ENCODE peak calls at places on chromosomes 16 and 17, in six cellular contexts. M is H1, L is IMR-90, H is mesendoderm, G is neuronal stem cell, N is mesenchymal stem cell. S is an unnamed sample. For H3K79me1, the result is how much of the 10 kb centered on the place peaks cover.

GRCh38 chr17:53724726-53725125 is 98.0 kb upstream of the KIF2B start:
- DNase-seq in H (no peak), N (no peak), G (no peak), M (no peak), L (no peak), S (no peak)

GRCh38 chr17:33809748-33810147 is 445.3 kb upstream of the CCL2 start:
- DNase-seq in M (no peak), L (no peak), G (no peak), N (no peak), H (no peak), S (no peak)

GRCh38 chr17:64223283-64223682 is 39.8 kb downstream of the TEX2 start:
- DNase-seq in H (no peak), G (no peak), M (no peak), L (no peak), N (no peak), S (no peak)

GRCh38 chr17:7632492-7632894 is 2.6 kb downstream of the SHBG start:
- DNase-seq in G (no peak), L (peak), M (peak), H (peak), N (peak), S (peak)

GRCh38 chr16:2044541-2044940 is 3.1 kb downstream of the NTHL1 start:
- DNase-seq in H (no peak), G (no peak), L (no peak), M (no peak), N (no peak), S (no peak)

GRCh38 chr16:53744449-53744848 is 40.5 kb downstream of the FTO start:
- DNase-seq in N (no peak), L (no peak), H (peak), M (no peak), G (no peak), S (peak)

GRCh38 chr17:60065136-60065535 is 13.6 kb downstream of the HEATR6 start:
- DNase-seq in G (no peak), H (no peak), L (peak), N (peak), M (no peak), S (no peak)

GRCh38 chr16:49478107-49478506 is 104.5 kb downstream of the C16orf78 start:
- DNase-seq in N (no peak), L (no peak), H (no peak), G (no peak), M (no peak), S (no peak)

GRCh38 chr17:79109584-79109983 is 35.0 kb downstream of the ENGASE start:
- DNase-seq in N (no peak), G (peak), L (no peak), H (peak), M (peak), S (peak)

GRCh38 chr17:5381542-5381941 is 37.9 kb downstream of the NUP88 start:
- DNase-seq in H (no peak), G (no peak), M (no peak), L (peak), N (no peak), S (no peak)

GRCh38 chr17:44170135-44170498 is 387 bp upstream of the ASB16 start:
- DNase-seq in H (no peak), L (no peak), G (no peak), M (no peak), N (no peak), S (no peak)

GRCh38 chr16:75060708-75061107 is 55.9 kb downstream of the LDHD start:
- DNase-seq in G (no peak), L (no peak), H (no peak), N (no peak), M (no peak), S (no peak)

GRCh38 chr17:4658478-4659305 is 17.2 kb upstream of the ALOX15 start:
- DNase-seq in H (no peak), L (peak), M (no peak), G (no peak), N (peak), S (no peak)

GRCh38 chr17:14107889-14108288 is 38.6 kb downstream of the COX10 start:
- DNase-seq in L (peak), M (no peak), N (no peak), G (no peak), H (no peak), S (no peak)

GRCh38 chr17:9999948-10000695 is 95.1 kb upstream of the RCVRN start:
- DNase-seq in H (no peak), N (no peak), M (no peak), G (no peak), L (no peak), S (no peak)

GRCh38 chr17:10001296-10001904 is 96.3 kb upstream of the RCVRN start:
- DNase-seq in L (no peak), H (no peak), N (no peak), M (no peak), G (no peak), S (no peak)

GRCh38 chr17:10003705-10004104 is 98.6 kb upstream of the RCVRN start:
- DNase-seq in G (no peak), M (no peak), H (no peak), N (no peak), L (no peak), S (no peak)

GRCh38 chr17:9994761-9995160 is 89.7 kb upstream of the RCVRN start:
- DNase-seq in G (no peak), N (no peak), M (no peak), H (no peak), L (no peak), S (no peak)

GRCh38 chr17:9998060-9998459 is 93.0 kb upstream of the RCVRN start:
- DNase-seq in L (no peak), N (no peak), M (no peak), G (no peak), H (no peak), S (no peak)
- H2BK15ac ChIP-seq in L (no peak), N (no peak), M (no peak), G (no peak), H (no peak), S (no peak)

DNA sequence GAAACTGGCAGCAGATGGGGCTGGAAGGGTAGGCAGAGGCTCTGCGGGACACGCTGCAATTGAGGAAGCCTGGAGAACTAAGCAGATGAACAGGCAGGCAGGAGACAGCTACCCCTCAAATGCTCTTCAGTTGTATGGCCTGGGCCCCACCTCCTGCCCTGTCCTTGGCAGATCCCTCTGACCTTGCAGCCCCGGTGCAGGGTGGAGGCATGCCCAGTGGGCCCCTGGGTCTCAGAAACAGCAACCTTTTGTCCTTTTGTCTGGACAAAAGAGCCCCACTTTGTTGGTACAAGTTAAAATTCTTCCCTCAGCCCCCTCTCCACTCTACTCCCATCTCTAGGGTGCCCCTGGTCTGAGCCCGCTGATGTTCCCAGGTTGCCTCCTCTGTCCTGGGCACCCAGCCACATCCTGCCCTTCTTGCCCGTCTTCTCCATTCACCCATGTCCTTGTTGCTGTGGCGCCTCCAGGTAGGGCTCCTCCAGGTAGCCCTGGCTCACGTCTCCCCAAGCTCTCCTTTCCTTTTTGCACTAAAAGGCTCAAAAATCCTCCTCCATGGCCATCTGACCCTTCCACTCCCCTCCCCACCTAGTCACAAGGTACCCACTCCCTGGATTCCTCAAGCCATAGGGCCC is 136.8 kb downstream of the CLEC16A start:
- DNase-seq in L (no peak), G (no peak), N (no peak), H (no peak), M (no peak), S (no peak)
- H3K79me1 ChIP-seq in L (under half), G (under half), N (under half), H (under half), M (under half), S (under half)

DNA sequence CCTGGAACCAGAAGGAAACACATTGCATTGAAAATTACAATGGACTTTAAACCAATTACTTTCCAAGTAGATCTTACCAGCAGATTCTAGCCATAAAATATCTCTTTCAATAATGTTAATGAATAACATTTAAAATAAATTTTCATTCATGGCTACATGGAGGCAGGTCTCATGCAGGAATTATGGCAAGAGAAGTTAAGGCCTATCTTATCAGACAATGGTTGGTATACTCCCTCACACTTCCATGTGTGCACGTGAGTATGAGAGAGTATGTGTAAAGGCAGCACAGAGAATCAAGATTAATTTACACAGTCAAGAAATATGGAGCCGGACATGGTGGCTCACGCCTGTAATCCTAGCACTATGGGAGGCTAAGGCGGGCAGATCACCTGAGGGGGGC is 76.5 kb downstream of the HELZ start:
- DNase-seq in M (no peak), L (no peak), N (no peak), H (no peak), G (no peak), S (no peak)
- H3K27ac ChIP-seq in M (no peak), L (no peak), N (no peak), H (no peak), G (no peak), S (no peak)

GRCh38 chr17:16380640-16381495 is at the start of gene UBB:
- DNase-seq in L (peak), H (peak), G (peak), M (peak), N (peak), S (peak)

GRCh38 chr17:16379654-16380053 is 1.2 kb upstream of the UBB start:
- DNase-seq in N (no peak), H (peak), M (no peak), L (no peak), G (no peak), S (no peak)

GRCh38 chr17:16383216-16383615 is 2.3 kb downstream of the UBB start:
- DNase-seq in G (no peak), H (no peak), M (no peak), L (no peak), N (no peak), S (no peak)

GRCh38 chr17:16378631-16379282 is 2.1 kb upstream of the UBB start:
- DNase-seq in L (no peak), N (no peak), M (no peak), H (no peak), G (no peak), S (no peak)

GRCh38 chr17:16381496-16381820 is 567 bp downstream of the UBB start:
- DNase-seq in G (no peak), M (no peak), N (no peak), L (peak), H (no peak), S (no peak)
- H2BK15ac ChIP-seq in G (no peak), M (no peak), N (no peak), L (no peak), H (no peak), S (no peak)

GRCh38 chr17:28743243-28744103 is at the start of gene TRAF4:
- DNase-seq in L (peak), N (peak), G (peak), H (peak), M (peak), S (peak)

GRCh38 chr17:28745777-28746473 is 2.1 kb downstream of the TRAF4 start:
- DNase-seq in G (no peak), H (peak), N (no peak), L (no peak), M (peak), S (peak)

GRCh38 chr17:28745052-28745776 is 1.4 kb downstream of the TRAF4 start:
- DNase-seq in N (peak), M (peak), G (peak), L (peak), H (peak), S (peak)

GRCh38 chr17:28744802-28745051 is 916 bp downstream of the TRAF4 start:
- DNase-seq in L (no peak), M (no peak), G (no peak), H (no peak), N (no peak), S (peak)

DNA sequence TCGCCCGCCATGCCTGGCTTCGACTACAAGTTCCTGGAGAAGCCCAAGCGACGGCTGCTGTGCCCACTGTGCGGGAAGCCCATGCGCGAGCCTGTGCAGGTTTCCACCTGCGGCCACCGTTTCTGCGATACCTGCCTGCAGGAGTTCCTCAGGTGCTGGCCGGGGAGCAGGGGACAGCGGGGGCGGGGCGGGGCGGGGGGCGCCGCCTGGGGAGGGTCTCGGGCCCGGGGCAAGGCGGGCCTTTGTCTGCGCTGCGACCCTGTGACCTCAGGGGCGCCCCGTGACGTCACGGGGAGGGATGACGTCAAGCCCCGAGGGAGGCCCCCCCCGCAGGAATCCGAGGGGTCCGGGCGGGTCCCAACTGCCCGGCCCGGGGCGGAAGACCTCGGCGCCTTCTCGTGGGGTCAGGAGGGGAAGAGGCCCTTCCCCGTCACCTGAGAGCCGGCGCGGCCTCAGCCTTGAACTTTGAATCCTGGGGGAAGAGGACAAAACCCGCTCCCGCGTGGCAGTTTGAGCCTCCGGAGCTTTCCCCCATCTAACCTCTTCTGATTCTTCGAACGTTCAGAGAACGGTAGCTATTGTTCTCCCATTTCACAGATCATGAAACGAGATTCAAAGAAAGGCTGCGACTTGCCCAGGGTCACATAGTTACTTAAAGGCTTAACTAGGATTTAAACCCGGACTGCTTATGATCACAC is 442 bp downstream of the TRAF4 start:
- DNase-seq in M (peak), G (peak), H (peak), N (peak), L (peak), S (peak)
- H3K79me1 ChIP-seq in M (under half), G (under half), H (under half), N (under half), L (under half), S (under half)

S was measured in H9.